ENCODE peak calls at places on chromosomes 11 and 22, in five cellular contexts. E, B, K, S and T are unnamed samples. For H3K4me1, the result is how much of the 10 kb centered on the place peaks cover.

GRCh38 chr22:17303840-17304779 is 65.2 kb upstream of the CECR2 start:
- DNase-seq in S (no peak), K (no peak), E (no peak), B (no peak), T (no peak)

GRCh38 chr11:65574963-65575567 is 788 bp upstream of the EHBP1L1 start:
- DNase-seq in E (no peak), K (no peak), B (no peak), S (no peak), T (no peak)

GRCh38 chr11:6315811-6316425 is 4.4 kb downstream of the CAVIN3 start:
- DNase-seq in B (peak), E (peak), K (peak), S (peak), T (peak)

GRCh38 chr11:87421422-87421821 is 383.7 kb downstream of the TMEM135 start:
- DNase-seq in B (no peak), S (no peak), E (no peak), K (peak), T (peak)

GRCh38 chr11:3190600-3190999 is 25.5 kb upstream of the OSBPL5 start:
- DNase-seq in S (no peak), B (no peak), E (peak), K (no peak), T (no peak)

GRCh38 chr11:61534025-61534900 is 25.7 kb downstream of the LRRC10B start:
- DNase-seq in S (no peak), K (no peak), B (no peak), E (no peak), T (no peak)

GRCh38 chr11:31995525-31996123 is 95.2 kb upstream of the RCN1 start:
- DNase-seq in S (no peak), B (no peak), E (no peak), K (no peak), T (no peak)

GRCh38 chr11:28860898-28861297 is 752.7 kb downstream of the METTL15 start:
- DNase-seq in B (no peak), E (no peak), K (no peak), S (no peak), T (no peak)

GRCh38 chr11:133835258-133836075 is 9.8 kb downstream of the SPATA19 start:
- DNase-seq in E (no peak), K (peak), S (no peak), B (no peak), T (no peak)

GRCh38 chr22:45451988-45452387 is 38.5 kb downstream of the RIBC2 start:
- DNase-seq in B (no peak), E (no peak), S (no peak), K (no peak), T (no peak)

GRCh38 chr22:45026511-45026910 is 16.7 kb upstream of the PHF21B start:
- DNase-seq in B (no peak), K (no peak), E (no peak), S (no peak), T (no peak)

GRCh38 chr11:44600739-44601416 is 35.4 kb downstream of the CD82 start:
- DNase-seq in K (no peak), B (no peak), S (no peak), E (no peak), T (no peak)

GRCh38 chr11:94782446-94782845 is 14.3 kb downstream of the AMOTL1 start:
- DNase-seq in B (no peak), E (no peak), K (no peak), S (no peak), T (no peak)
- H3K4me1 ChIP-seq in B (half or more), E (under half), K (under half), S (half or more), T (half or more)

GRCh38 chr11:1823376-1824220 is 11.2 kb upstream of the SYT8 start:
- DNase-seq in S (peak), E (peak), K (no peak), B (no peak), T (peak)

GRCh38 chr11:1824221-1825038 is 10.4 kb upstream of the SYT8 start:
- DNase-seq in K (no peak), B (no peak), S (no peak), E (no peak), T (no peak)

GRCh38 chr11:1826552-1827094 is 8.2 kb upstream of the SYT8 start:
- DNase-seq in K (no peak), S (peak), E (no peak), B (peak), T (peak)

GRCh38 chr11:1825785-1826451 is 8.9 kb upstream of the SYT8 start:
- DNase-seq in B (no peak), E (no peak), K (no peak), S (peak), T (no peak)

DNA sequence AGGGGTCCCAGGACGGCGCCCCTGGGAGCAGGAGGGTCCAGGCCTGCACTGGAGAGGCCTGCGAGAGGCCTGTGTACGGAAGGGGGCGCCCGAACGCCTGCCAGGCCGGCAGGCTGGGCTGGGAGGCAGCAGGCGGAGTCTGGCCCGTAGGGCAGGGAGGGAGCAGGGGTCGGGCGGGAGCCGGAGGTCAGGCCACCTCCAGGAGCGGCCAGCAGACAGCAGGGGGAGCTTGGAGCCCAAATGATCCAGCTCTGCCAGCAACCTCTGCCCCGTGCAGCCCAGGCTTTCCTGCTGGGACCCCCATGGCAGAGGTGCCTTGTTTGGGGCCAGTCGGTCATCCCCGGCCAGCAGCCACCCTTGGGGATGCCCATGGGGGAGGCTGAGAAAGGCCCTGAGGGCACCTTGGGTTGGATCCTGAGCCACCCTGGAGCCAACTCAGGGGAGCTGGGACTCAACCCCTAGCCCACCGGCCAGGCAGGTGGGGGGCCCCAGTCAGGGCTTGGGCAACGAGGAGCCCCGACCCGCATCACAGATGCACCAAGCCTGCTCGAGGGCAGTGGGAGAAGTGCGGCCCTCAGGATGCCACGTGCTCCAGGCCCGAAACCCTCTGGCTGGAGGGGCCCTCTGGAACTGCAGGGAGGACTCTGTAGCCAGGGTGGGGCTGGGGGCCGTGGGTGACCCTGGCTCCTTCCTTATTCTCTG is 9.6 kb upstream of the SYT8 start:
- DNase-seq in E (no peak), B (peak), K (no peak), S (peak), T (peak)
- TF ChIP-seq CTCF in E (no peak), B (peak), K (peak), S (peak), T (no peak)

GRCh38 chr11:70608568-70609314 is 210.4 kb downstream of the CTTN start:
- DNase-seq in K (peak), E (no peak), B (no peak), S (peak), T (no peak)
- H3K27ac ChIP-seq in K (no peak), E (no peak), B (no peak), S (no peak), T (no peak)

DNA sequence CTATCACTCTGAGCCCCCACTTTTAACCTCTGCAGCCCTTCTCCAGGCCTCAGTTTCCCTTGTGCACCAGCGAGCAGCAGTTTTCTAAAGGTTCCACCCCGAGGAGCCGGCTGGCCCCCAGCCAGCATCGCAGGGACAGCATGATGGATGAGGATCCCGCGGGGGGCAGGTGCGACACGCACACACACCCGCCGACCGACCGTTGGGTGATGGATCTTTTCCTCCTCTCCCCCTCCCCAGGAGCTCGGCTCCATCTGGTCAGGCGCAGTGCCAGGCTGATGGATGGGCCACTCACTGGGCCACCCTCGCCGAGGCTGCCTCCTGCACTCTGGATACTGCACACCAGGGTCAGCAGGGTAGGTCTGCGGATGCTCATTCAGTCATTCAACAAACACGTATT is 12.8 kb upstream of the CABP7 start:
- DNase-seq in B (no peak), S (no peak), K (no peak), E (no peak), T (no peak)
- H3K4me1 ChIP-seq in B (under half), S (under half), K (under half), E (under half), T (under half)

DNA sequence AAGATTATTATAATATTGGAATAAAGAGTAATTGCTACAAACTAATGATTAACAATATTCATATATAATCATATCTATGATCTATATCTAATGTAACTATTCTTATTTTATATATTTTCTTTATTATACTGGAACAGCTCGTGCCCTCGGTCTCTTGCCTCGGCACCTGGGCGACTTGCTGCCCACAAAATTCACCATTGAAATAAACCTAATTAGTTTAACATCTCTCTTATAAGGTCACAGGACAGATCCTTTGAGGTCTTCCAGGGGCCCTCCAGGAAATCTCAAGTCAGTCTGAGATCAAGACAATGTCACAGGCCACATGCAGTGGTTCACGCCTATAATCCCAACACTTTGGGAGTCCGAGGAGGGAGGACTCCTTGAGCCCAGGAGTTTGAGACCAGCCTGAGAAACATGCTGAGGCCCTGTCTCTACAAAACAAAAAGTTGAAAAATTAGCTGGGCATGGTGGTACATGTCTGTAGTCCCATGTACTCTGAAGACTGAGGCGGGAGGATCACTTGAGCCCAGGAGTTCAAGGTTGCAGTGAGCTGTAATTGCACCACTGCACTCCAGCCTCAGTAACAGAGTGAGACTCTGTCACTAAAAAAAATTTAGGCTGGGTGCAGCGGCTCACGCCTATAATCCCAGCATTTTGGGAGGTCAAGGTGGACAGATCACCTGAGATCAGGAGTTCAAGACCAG is 6.6 kb upstream of the TXNRD2 start:
- DNase-seq in S (peak), B (peak), E (no peak), K (no peak), T (no peak)
- TF ChIP-seq CTCF in S (no peak), B (no peak), E (no peak), K (no peak), T (no peak)

GRCh38 chr11:112932593-112932992 is 28.6 kb upstream of the NCAM1 start:
- DNase-seq in E (no peak), K (no peak), B (no peak), S (no peak), T (no peak)

GRCh38 chr11:112931686-112932085 is 29.5 kb upstream of the NCAM1 start:
- DNase-seq in E (no peak), B (no peak), S (no peak), K (no peak), T (no peak)

GRCh38 chr11:112925516-112926310 is 35.5 kb upstream of the NCAM1 start:
- DNase-seq in S (no peak), E (no peak), B (no peak), K (no peak), T (no peak)

GRCh38 chr11:112928136-112928535 is 33.1 kb upstream of the NCAM1 start:
- DNase-seq in B (no peak), E (no peak), S (no peak), K (no peak), T (no peak)

GRCh38 chr11:112929432-112929831 is 31.8 kb upstream of the NCAM1 start:
- DNase-seq in K (no peak), B (no peak), S (no peak), E (no peak), T (no peak)
- H3K27ac ChIP-seq in K (no peak), B (no peak), S (no peak), E (no peak), T (no peak)

GRCh38 chr11:75240381-75241035 is at the start of gene TPBGL:
- DNase-seq in S (no peak), K (no peak), E (no peak), B (peak), T (peak)
- H3K4me1 ChIP-seq in S (under half), K (under half), E (under half), B (under half), T (under half)